ENCODE peak calls at places on chromosome 22, in six cellular contexts. One of them, this sample, is unnamed.

GRCh38 chr22:30175743-30176288 is 70.7 kb downstream of the LIF start:
- DNase-seq in SK-N-SH: no peak
- DNase-seq in GM12878: no peak
- DNase-seq in A549: no peak
- DNase-seq in K562: no peak
- DNase-seq in IMR-90: no peak
- DNase-seq in this sample: no peak

GRCh38 chr22:39999144-39999757 is 4.5 kb downstream of the FAM83F start:
- DNase-seq in A549: peak; percentile 30
- DNase-seq in IMR-90: peak; percentile 84
- DNase-seq in SK-N-SH: no peak
- DNase-seq in K562: peak; percentile 74
- DNase-seq in GM12878: no peak
- DNase-seq in this sample: peak; percentile 27

GRCh38 chr22:38035530-38035885 is 21.7 kb upstream of the PICK1 start:
- DNase-seq in SK-N-SH: peak; percentile 19
- DNase-seq in A549: no peak
- DNase-seq in IMR-90: no peak
- DNase-seq in K562: no peak
- DNase-seq in GM12878: no peak
- DNase-seq in this sample: no peak

GRCh38 chr22:49052023-49052538 is 775.6 kb downstream of the BRD1 start:
- DNase-seq in GM12878: no peak
- DNase-seq in SK-N-SH: no peak
- DNase-seq in A549: no peak
- DNase-seq in IMR-90: no peak
- DNase-seq in K562: peak; percentile 24
- DNase-seq in this sample: no peak

GRCh38 chr22:46085831-46086576 is 64.3 kb upstream of the PPARA start:
- DNase-seq in GM12878: no peak
- DNase-seq in K562: peak; percentile 93
- DNase-seq in A549: peak; percentile 74
- DNase-seq in IMR-90: no peak
- DNase-seq in SK-N-SH: no peak
- DNase-seq in this sample: no peak

GRCh38 chr22:42816339-42816738 is 40.7 kb downstream of the ARFGAP3 start:
- DNase-seq in A549: no peak
- DNase-seq in SK-N-SH: no peak
- DNase-seq in IMR-90: no peak
- DNase-seq in K562: no peak
- DNase-seq in GM12878: no peak
- DNase-seq in this sample: no peak

GRCh38 chr22:42754658-42755057 is 34.0 kb upstream of the A4GALT start:
- DNase-seq in K562: peak; percentile 44
- DNase-seq in GM12878: no peak
- DNase-seq in A549: no peak
- DNase-seq in SK-N-SH: no peak
- DNase-seq in IMR-90: peak; percentile 92
- DNase-seq in this sample: peak; percentile 94

GRCh38 chr22:50031189-50032091 is 18.9 kb upstream of the IL17REL start:
- DNase-seq in SK-N-SH: peak; percentile 33
- DNase-seq in K562: no peak
- DNase-seq in A549: no peak
- DNase-seq in GM12878: no peak
- DNase-seq in IMR-90: no peak
- DNase-seq in this sample: no peak

GRCh38 chr22:38089474-38089851 is 5.5 kb upstream of the SLC16A8 start:
- DNase-seq in SK-N-SH: no peak
- DNase-seq in GM12878: no peak
- DNase-seq in IMR-90: no peak
- DNase-seq in K562: no peak
- DNase-seq in A549: no peak
- DNase-seq in this sample: no peak

GRCh38 chr22:20009582-20010306 is 6.9 kb downstream of the ARVCF start:
- DNase-seq in GM12878: no peak
- DNase-seq in K562: no peak
- DNase-seq in SK-N-SH: peak; percentile 80
- DNase-seq in A549: no peak
- DNase-seq in IMR-90: no peak
- DNase-seq in this sample: no peak

GRCh38 chr22:36928826-36929535 is 15.6 kb downstream of the CSF2RB start:
- DNase-seq in A549: no peak
- DNase-seq in IMR-90: no peak
- DNase-seq in SK-N-SH: no peak
- DNase-seq in GM12878: no peak
- DNase-seq in K562: no peak
- DNase-seq in this sample: no peak

GRCh38 chr22:45445031-45445710 is 31.7 kb downstream of the RIBC2 start:
- DNase-seq in SK-N-SH: no peak
- DNase-seq in IMR-90: no peak
- DNase-seq in GM12878: no peak
- DNase-seq in A549: no peak
- DNase-seq in K562: no peak
- DNase-seq in this sample: no peak

GRCh38 chr22:49415219-49415951 is 412.3 kb downstream of the BRD1 start:
- DNase-seq in SK-N-SH: no peak
- DNase-seq in GM12878: no peak
- DNase-seq in K562: no peak
- DNase-seq in A549: no peak
- DNase-seq in IMR-90: no peak
- DNase-seq in this sample: no peak

GRCh38 chr22:27133951-27134664 is 476.7 kb downstream of the MIAT start:
- DNase-seq in SK-N-SH: no peak
- DNase-seq in A549: peak; percentile 71
- DNase-seq in IMR-90: peak; percentile 86
- DNase-seq in K562: peak; percentile 16
- DNase-seq in GM12878: no peak
- DNase-seq in this sample: no peak

DNA sequence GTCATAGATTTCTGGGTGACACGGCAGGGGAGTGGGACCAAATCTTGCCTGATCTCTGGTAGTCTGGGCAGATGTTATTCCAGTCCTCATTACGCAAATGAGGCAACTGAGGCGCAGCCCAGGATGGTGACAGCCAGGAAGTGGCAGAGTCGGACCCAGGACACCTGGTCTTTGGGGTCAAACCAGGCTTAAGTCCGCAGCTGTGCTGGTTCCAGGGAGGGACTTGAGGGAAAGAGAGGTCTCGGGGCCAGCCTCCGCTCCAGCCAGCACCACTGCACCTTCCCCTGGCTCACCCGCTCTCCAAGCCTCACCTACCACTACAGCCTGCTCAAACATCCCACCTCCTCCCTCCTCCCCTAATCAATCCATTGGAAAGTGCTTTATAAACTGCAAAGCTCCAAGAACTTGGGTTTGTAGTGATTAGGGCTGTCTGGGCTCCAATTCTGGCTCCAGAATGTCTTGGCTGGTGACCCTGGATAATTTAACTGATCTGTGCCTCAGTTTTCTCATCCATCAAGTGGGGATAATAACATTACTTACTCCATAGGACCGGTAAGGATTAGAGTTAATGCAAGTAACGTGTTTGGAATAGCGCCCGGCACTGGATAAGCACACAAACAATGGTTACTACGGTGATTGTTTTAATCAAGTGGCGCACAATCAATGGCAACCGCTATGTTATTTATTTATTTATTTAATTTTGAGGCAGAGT is 526 bp upstream of the PNPLA5 start:
- DNase-seq in SK-N-SH: no peak
- DNase-seq in IMR-90: no peak
- DNase-seq in GM12878: no peak
- DNase-seq in K562: no peak
- DNase-seq in A549: no peak
- DNase-seq in this sample: no peak
- TF ChIP-seq SMC3 in SK-N-SH: no peak
- TF ChIP-seq SMC3 in IMR-90: no peak
- TF ChIP-seq SMC3 in GM12878: no peak
- TF ChIP-seq SMC3 in K562: no peak
- TF ChIP-seq SMC3 in A549: no peak
- TF ChIP-seq SMC3 in this sample: no peak

GRCh38 chr22:28791841-28792490 is 8.4 kb downstream of the XBP1 start:
- DNase-seq in GM12878: peak; percentile 80
- DNase-seq in IMR-90: peak; percentile 31
- DNase-seq in SK-N-SH: no peak
- DNase-seq in A549: no peak
- DNase-seq in K562: no peak
- DNase-seq in this sample: no peak
- TF ChIP-seq SMC3 in GM12878: peak; percentile 1
- TF ChIP-seq SMC3 in IMR-90: no peak
- TF ChIP-seq SMC3 in SK-N-SH: no peak
- TF ChIP-seq SMC3 in A549: no peak
- TF ChIP-seq SMC3 in K562: no peak
- TF ChIP-seq SMC3 in this sample: no peak

GRCh38 chr22:34866501-34867171 is 199.3 kb upstream of the ISX start:
- DNase-seq in K562: no peak
- DNase-seq in IMR-90: no peak
- DNase-seq in SK-N-SH: no peak
- DNase-seq in GM12878: no peak
- DNase-seq in A549: no peak
- DNase-seq in this sample: no peak
- TF ChIP-seq SMC3 in K562: no peak
- TF ChIP-seq SMC3 in IMR-90: no peak
- TF ChIP-seq SMC3 in SK-N-SH: no peak
- TF ChIP-seq SMC3 in GM12878: no peak
- TF ChIP-seq SMC3 in A549: no peak
- TF ChIP-seq SMC3 in this sample: no peak

GRCh38 chr22:22881116-22882032 is 6.2 kb upstream of the IGLL5 start:
- DNase-seq in GM12878: no peak
- DNase-seq in K562: peak; percentile 55
- DNase-seq in A549: no peak
- DNase-seq in IMR-90: no peak
- DNase-seq in SK-N-SH: peak; percentile 79
- DNase-seq in this sample: no peak

GRCh38 chr22:22884010-22884887 is 3.4 kb upstream of the IGLL5 start:
- DNase-seq in IMR-90: peak; percentile 45
- DNase-seq in GM12878: no peak
- DNase-seq in K562: peak; percentile 58
- DNase-seq in A549: peak; percentile 69
- DNase-seq in SK-N-SH: peak; percentile 79
- DNase-seq in this sample: peak; percentile 42

GRCh38 chr22:22883090-22883727 is 4.4 kb upstream of the IGLL5 start:
- DNase-seq in A549: no peak
- DNase-seq in K562: peak; percentile 56
- DNase-seq in IMR-90: no peak
- DNase-seq in SK-N-SH: no peak
- DNase-seq in GM12878: no peak
- DNase-seq in this sample: no peak

GRCh38 chr22:22880645-22881044 is 7.0 kb upstream of the IGLL5 start:
- DNase-seq in SK-N-SH: no peak
- DNase-seq in IMR-90: no peak
- DNase-seq in K562: peak; percentile 60
- DNase-seq in A549: no peak
- DNase-seq in GM12878: no peak
- DNase-seq in this sample: no peak

DNA sequence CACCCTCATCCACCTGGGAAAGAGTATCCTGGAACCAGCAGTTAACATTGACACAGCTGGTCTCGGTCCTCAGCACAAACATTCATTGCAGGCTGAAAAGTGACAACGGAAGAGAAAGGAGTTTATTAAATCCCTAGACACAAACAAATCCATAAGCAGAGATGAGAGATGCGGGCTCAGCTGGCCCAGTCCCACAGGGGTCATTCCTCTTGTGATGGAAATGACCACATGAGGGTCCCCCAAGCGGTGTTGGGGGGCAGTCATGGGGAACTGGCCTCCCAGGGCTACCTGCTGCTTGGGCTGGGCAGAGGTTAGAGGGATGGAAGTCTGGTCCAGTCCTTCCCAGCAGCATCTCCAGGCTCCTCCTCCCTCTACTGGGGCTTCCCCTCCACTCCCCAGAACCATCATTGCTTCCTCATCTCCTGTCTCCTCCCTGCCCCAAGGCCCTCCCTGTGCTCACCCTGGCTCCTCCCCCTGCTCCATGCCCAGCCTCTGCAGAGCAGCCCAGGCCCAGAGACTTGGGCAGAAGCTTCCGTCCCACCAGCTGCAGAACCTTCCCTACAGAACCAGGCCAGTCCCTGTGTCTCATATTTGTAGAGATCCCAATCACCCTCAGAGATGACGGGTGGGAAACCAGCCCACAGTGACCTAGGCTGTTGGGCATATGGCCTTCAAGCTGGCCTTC is 5.4 kb upstream of the IGLL5 start:
- DNase-seq in GM12878: no peak
- DNase-seq in IMR-90: no peak
- DNase-seq in A549: no peak
- DNase-seq in K562: peak; percentile 58
- DNase-seq in SK-N-SH: no peak
- DNase-seq in this sample: no peak
- TF ChIP-seq SMC3 in GM12878: no peak
- TF ChIP-seq SMC3 in IMR-90: no peak
- TF ChIP-seq SMC3 in A549: no peak
- TF ChIP-seq SMC3 in K562: no peak
- TF ChIP-seq SMC3 in SK-N-SH: no peak
- TF ChIP-seq SMC3 in this sample: no peak

GRCh38 chr22:29096736-29097669 is 24.2 kb downstream of the KREMEN1 start:
- DNase-seq in IMR-90: peak; percentile 30
- DNase-seq in A549: no peak
- DNase-seq in K562: peak; percentile 21
- DNase-seq in GM12878: no peak
- DNase-seq in SK-N-SH: no peak
- DNase-seq in this sample: peak; percentile 99
- TF ChIP-seq SMC3 in IMR-90: no peak
- TF ChIP-seq SMC3 in A549: no peak
- TF ChIP-seq SMC3 in K562: no peak
- TF ChIP-seq SMC3 in GM12878: no peak
- TF ChIP-seq SMC3 in SK-N-SH: no peak
- TF ChIP-seq SMC3 in this sample: no peak

DNA sequence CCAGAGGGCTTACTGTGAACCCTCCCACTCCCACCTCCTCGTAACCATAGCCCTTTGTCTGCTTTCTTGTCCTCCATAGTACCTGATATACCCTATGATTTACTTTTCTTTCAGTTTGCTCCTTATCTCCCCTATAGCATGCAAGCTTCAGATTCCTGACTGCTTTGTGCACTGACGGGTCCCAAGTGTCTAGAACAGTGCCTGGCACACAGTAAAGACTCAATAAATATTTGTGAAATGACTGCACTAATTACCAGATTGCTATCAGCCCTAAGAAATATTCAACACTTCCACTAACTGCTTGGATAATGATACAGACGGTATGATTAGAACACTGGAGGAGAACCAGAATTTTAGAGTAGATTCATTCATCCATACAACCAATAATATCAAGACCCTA is 33.0 kb downstream of the ISX start:
- DNase-seq in IMR-90: no peak
- DNase-seq in SK-N-SH: no peak
- DNase-seq in A549: no peak
- DNase-seq in K562: no peak
- DNase-seq in GM12878: no peak
- DNase-seq in this sample: no peak
- TF ChIP-seq SMC3 in IMR-90: no peak
- TF ChIP-seq SMC3 in SK-N-SH: no peak
- TF ChIP-seq SMC3 in A549: no peak
- TF ChIP-seq SMC3 in K562: no peak
- TF ChIP-seq SMC3 in GM12878: no peak
- TF ChIP-seq SMC3 in this sample: no peak

This sample was measured in HepG2.